ENCODE peak calls at places on chromosomes 1 and 21, in nine cellular contexts. T is effector memory CD8-positive, alpha-beta T cell; F is IMR-90; A is WTC11; S is epithelial cell of esophagus; X is effector memory CD4-positive, alpha-beta T cell; V is NCI-H748 treated with DMSO at 0.1 percent for 48 hours; C is H54; M is tibial nerve. P is an unnamed sample.
A peak's percentile ranks its signal among the peaks of the same experiment; 100 is the strongest.

GRCh38 chr1:200659269-200659668 is 10.4 kb downstream of the DDX59 start:
- DNase-seq in T (no peak), F (peak; percentile 32), A (no peak), S (peak; percentile 99), X (no peak), V (no peak), C (peak; percentile 33), M (no peak), P (peak; percentile 29)

GRCh38 chr1:74430496-74430895 is 81.9 kb downstream of the LRRC53 start:
- DNase-seq in T (no peak), F (no peak), A (no peak), S (no peak), X (no peak), V (no peak), C (no peak), M (no peak), P (no peak)

GRCh38 chr1:218164111-218164929 is 120.8 kb upstream of the RRP15 start:
- DNase-seq in T (no peak), F (peak; percentile 12), A (peak; percentile 88), S (peak; percentile 25), X (no peak), V (peak; percentile 48), C (no peak), M (no peak), P (peak; percentile 16)

GRCh38 chr1:198423701-198424100 is 116.8 kb downstream of the ATP6V1G3 start:
- DNase-seq in T (no peak), F (no peak), A (peak; percentile 11), S (peak; percentile 20), X (no peak), V (peak; percentile 4), C (no peak), M (no peak), P (no peak)

GRCh38 chr1:47332779-47333577 is 612 bp upstream of the CMPK1 start:
- DNase-seq in T (no peak), F (no peak), A (no peak), S (no peak), X (no peak), V (no peak), C (no peak), M (no peak), P (no peak)

GRCh38 chr1:104072915-104073371 is 323.2 kb downstream of the AMY1C start:
- DNase-seq in T (no peak), F (no peak), A (no peak), S (no peak), X (no peak), V (no peak), C (no peak), M (no peak), P (no peak)

GRCh38 chr1:202638019-202638887 is 72.0 kb downstream of the SYT2 start:
- DNase-seq in T (no peak), F (no peak), A (no peak), S (no peak), X (no peak), V (no peak), C (no peak), M (no peak), P (no peak)

GRCh38 chr1:225811622-225812487 is 1.9 kb downstream of the EPHX1 start:
- DNase-seq in T (no peak), F (no peak), A (peak; percentile 60), S (peak; percentile 19), X (no peak), V (no peak), C (no peak), M (peak; percentile 57), P (no peak)

GRCh38 chr1:8303141-8303540 is 14.8 kb upstream of the SLC45A1 start:
- DNase-seq in T (no peak), F (peak; percentile 91), A (no peak), S (peak; percentile 30), X (no peak), V (no peak), C (no peak), M (no peak), P (peak; percentile 29)

GRCh38 chr1:21647431-21648373 is 21.5 kb downstream of the RAP1GAP start:
- DNase-seq in T (no peak), F (peak; percentile 59), A (peak; percentile 91), S (peak; percentile 73), X (no peak), V (no peak), C (peak; percentile 74), M (no peak), P (peak; percentile 71)

GRCh38 chr1:110786802-110787327 is 86.1 kb upstream of the CD53 start:
- DNase-seq in T (no peak), F (no peak), A (no peak), S (no peak), X (no peak), V (no peak), C (no peak), M (no peak), P (no peak)

GRCh38 chr1:234962340-234962989 is 166.2 kb downstream of the TOMM20 start:
- DNase-seq in T (no peak), F (peak; percentile 100), A (no peak), S (peak; percentile 53), X (no peak), V (no peak), C (peak; percentile 42), M (peak; percentile 57), P (peak; percentile 98)

GRCh38 chr1:59062743-59063142 is 234.2 kb upstream of the FGGY start:
- DNase-seq in T (no peak), F (peak; percentile 76), A (no peak), S (peak; percentile 75), X (no peak), V (no peak), C (no peak), M (no peak), P (peak; percentile 85)

GRCh38 chr1:214514032-214514818 is 37.2 kb downstream of the PTPN14 start:
- DNase-seq in T (no peak), F (peak; percentile 80), A (no peak), S (no peak), X (no peak), V (no peak), C (peak; percentile 28), M (peak; percentile 19), P (peak; percentile 47)

GRCh38 chr1:35646043-35646442 is 4.7 kb upstream of the PSMB2 start:
- DNase-seq in T (no peak), F (no peak), A (no peak), S (no peak), X (no peak), V (no peak), C (no peak), M (no peak), P (no peak)

GRCh38 chr1:43452789-43453441 is 816 bp downstream of the HYI start:
- DNase-seq in T (no peak), F (peak; percentile 68), A (no peak), S (peak; percentile 57), X (no peak), V (peak; percentile 90), C (peak; percentile 31), M (peak; percentile 42), P (peak; percentile 70)

GRCh38 chr1:71242239-71242638 is 161.4 kb upstream of the ZRANB2 start:
- DNase-seq in T (no peak), F (peak; percentile 10), A (no peak), S (peak; percentile 2), X (no peak), V (no peak), C (no peak), M (no peak), P (no peak)

GRCh38 chr21:38080888-38081287 is 164.6 kb upstream of the KCNJ6 start:
- DNase-seq in T (no peak), F (no peak), A (no peak), S (no peak), X (no peak), V (no peak), C (no peak), M (no peak), P (no peak)

GRCh38 chr21:37642493-37642892 is 273.8 kb downstream of the KCNJ6 start:
- DNase-seq in T (peak; percentile 9), F (no peak), A (peak; percentile 47), S (peak; percentile 72), X (peak; percentile 6), V (peak; percentile 46), C (no peak), M (no peak), P (no peak)

GRCh38 chr1:180249725-180250498 is 19.8 kb downstream of the LHX4 start:
- DNase-seq in T (no peak), F (peak; percentile 43), A (no peak), S (no peak), X (no peak), V (no peak), C (no peak), M (no peak), P (no peak)

GRCh38 chr1:220280249-220280648 is 8.0 kb upstream of the RAB3GAP2 start:
- DNase-seq in T (no peak), F (no peak), A (no peak), S (no peak), X (no peak), V (no peak), C (no peak), M (no peak), P (no peak)

GRCh38 chr1:17090844-17091243 is 28.4 kb downstream of the PADI2 start:
- DNase-seq in T (no peak), F (no peak), A (no peak), S (no peak), X (no peak), V (no peak), C (peak; percentile 53), M (no peak), P (no peak)

GRCh38 chr1:51283977-51284376 is 46.4 kb downstream of the TTC39A start:
- DNase-seq in T (no peak), F (no peak), A (no peak), S (no peak), X (no peak), V (no peak), C (no peak), M (no peak), P (no peak)

GRCh38 chr1:38119000-38119399 is 72.4 kb upstream of the POU3F1 start:
- DNase-seq in T (no peak), F (no peak), A (no peak), S (no peak), X (no peak), V (no peak), C (no peak), M (no peak), P (no peak)

GRCh38 chr1:25504706-25505560 is 38.5 kb upstream of the LDLRAP1 start:
- DNase-seq in T (no peak), F (peak; percentile 39), A (no peak), S (no peak), X (no peak), V (no peak), C (no peak), M (no peak), P (peak; percentile 57)

GRCh38 chr1:57424231-57425027 is 569 bp upstream of the DAB1 start:
- DNase-seq in T (no peak), F (peak; percentile 41), A (peak; percentile 79), S (peak; percentile 40), X (no peak), V (peak; percentile 60), C (no peak), M (no peak), P (peak; percentile 19)

GRCh38 chr1:183029591-183030000 is 6.4 kb downstream of the LAMC1 start:
- DNase-seq in T (no peak), F (peak; percentile 77), A (no peak), S (peak; percentile 87), X (no peak), V (no peak), C (no peak), M (no peak), P (peak; percentile 65)

GRCh38 chr1:172680733-172681275 is 21.9 kb downstream of the FASLG start:
- DNase-seq in T (no peak), F (no peak), A (no peak), S (no peak), X (no peak), V (no peak), C (no peak), M (no peak), P (no peak)

GRCh38 chr21:36321325-36322082 is 1.5 kb downstream of the MORC3 start:
- DNase-seq in T (no peak), F (peak; percentile 35), A (no peak), S (peak; percentile 42), X (no peak), V (peak; percentile 40), C (no peak), M (no peak), P (peak; percentile 32)

GRCh38 chr1:55081188-55081904 is 42.0 kb downstream of the PCSK9 start:
- DNase-seq in T (no peak), F (peak; percentile 84), A (no peak), S (peak; percentile 63), X (no peak), V (no peak), C (no peak), M (no peak), P (peak; percentile 87)

GRCh38 chr1:184194251-184194650 is 142.7 kb downstream of the TSEN15 start:
- DNase-seq in T (no peak), F (peak; percentile 13), A (no peak), S (no peak), X (no peak), V (no peak), C (no peak), M (no peak), P (no peak)